ENCODE peak calls at places on chromosomes 5 and 9, in seven cellular contexts. One of them, this sample, is unnamed.

GRCh38 chr5:141260458-141261237 is 15.5 kb downstream of the PCDHB15 start:
- DNase-seq in keratinocyte: no peak
- DNase-seq in SK-N-SH: no peak
- DNase-seq in fibroblast of lung: peak
- DNase-seq in HCT116: no peak
- DNase-seq in IMR-90: peak
- DNase-seq in neuronal stem cell: peak
- DNase-seq in this sample: no peak

GRCh38 chr5:133884525-133885311 is 83.7 kb downstream of the C5orf15 start:
- DNase-seq in keratinocyte: no peak
- DNase-seq in SK-N-SH: no peak
- DNase-seq in fibroblast of lung: peak
- DNase-seq in HCT116: no peak
- DNase-seq in IMR-90: no peak
- DNase-seq in neuronal stem cell: no peak
- DNase-seq in this sample: no peak

GRCh38 chr5:173834070-173834771 is 53.9 kb upstream of the CPEB4 start:
- DNase-seq in keratinocyte: no peak
- DNase-seq in SK-N-SH: no peak
- DNase-seq in fibroblast of lung: no peak
- DNase-seq in HCT116: no peak
- DNase-seq in IMR-90: no peak
- DNase-seq in neuronal stem cell: no peak
- DNase-seq in this sample: no peak

GRCh38 chr9:129252937-129253819 is 75.1 kb upstream of the IER5L start:
- DNase-seq in keratinocyte: no peak
- DNase-seq in SK-N-SH: no peak
- DNase-seq in fibroblast of lung: no peak
- DNase-seq in HCT116: no peak
- DNase-seq in IMR-90: no peak
- DNase-seq in neuronal stem cell: no peak
- DNase-seq in this sample: no peak

GRCh38 chr9:87883990-87884389 is 1.3 kb downstream of the SPATA31E1 start:
- DNase-seq in keratinocyte: no peak
- DNase-seq in SK-N-SH: peak
- DNase-seq in fibroblast of lung: no peak
- DNase-seq in HCT116: no peak
- DNase-seq in IMR-90: no peak
- DNase-seq in neuronal stem cell: no peak
- DNase-seq in this sample: peak

GRCh38 chr5:139104577-139105271 is 93.4 kb downstream of the SIL1 start:
- DNase-seq in keratinocyte: no peak
- DNase-seq in SK-N-SH: no peak
- DNase-seq in fibroblast of lung: peak
- DNase-seq in HCT116: no peak
- DNase-seq in IMR-90: peak
- DNase-seq in neuronal stem cell: no peak
- DNase-seq in this sample: no peak

GRCh38 chr9:87813119-87813463 is 69.6 kb upstream of the SPATA31E1 start:
- DNase-seq in keratinocyte: no peak
- DNase-seq in SK-N-SH: no peak
- DNase-seq in fibroblast of lung: no peak
- DNase-seq in HCT116: no peak
- DNase-seq in IMR-90: no peak
- DNase-seq in neuronal stem cell: no peak
- DNase-seq in this sample: no peak

GRCh38 chr5:113562828-113563400 is 49.4 kb downstream of the YTHDC2 start:
- DNase-seq in keratinocyte: no peak
- DNase-seq in SK-N-SH: no peak
- DNase-seq in fibroblast of lung: no peak
- DNase-seq in HCT116: no peak
- DNase-seq in IMR-90: no peak
- DNase-seq in neuronal stem cell: no peak
- DNase-seq in this sample: no peak

GRCh38 chr5:172107606-172108005 is 80.4 kb downstream of the STK10 start:
- DNase-seq in keratinocyte: no peak
- DNase-seq in SK-N-SH: no peak
- DNase-seq in fibroblast of lung: peak
- DNase-seq in HCT116: no peak
- DNase-seq in IMR-90: peak
- DNase-seq in neuronal stem cell: no peak
- DNase-seq in this sample: no peak

GRCh38 chr9:129270903-129271431 is 92.9 kb upstream of the IER5L start:
- DNase-seq in keratinocyte: no peak
- DNase-seq in SK-N-SH: no peak
- DNase-seq in fibroblast of lung: peak
- DNase-seq in HCT116: no peak
- DNase-seq in IMR-90: peak
- DNase-seq in neuronal stem cell: no peak
- DNase-seq in this sample: no peak

GRCh38 chr5:151483176-151483575 is 35.8 kb downstream of the SLC36A1 start:
- DNase-seq in keratinocyte: no peak
- DNase-seq in SK-N-SH: no peak
- DNase-seq in fibroblast of lung: peak
- DNase-seq in HCT116: no peak
- DNase-seq in IMR-90: peak
- DNase-seq in neuronal stem cell: no peak
- DNase-seq in this sample: no peak

GRCh38 chr5:89255845-89256463 is 373.0 kb upstream of the MEF2C start:
- DNase-seq in keratinocyte: peak
- DNase-seq in SK-N-SH: no peak
- DNase-seq in fibroblast of lung: peak
- DNase-seq in HCT116: peak
- DNase-seq in IMR-90: peak
- DNase-seq in neuronal stem cell: no peak
- DNase-seq in this sample: no peak

GRCh38 chr9:69046723-69047122 is 11.2 kb downstream of the FXN start:
- DNase-seq in keratinocyte: no peak
- DNase-seq in SK-N-SH: no peak
- DNase-seq in fibroblast of lung: no peak
- DNase-seq in HCT116: no peak
- DNase-seq in IMR-90: no peak
- DNase-seq in neuronal stem cell: no peak
- DNase-seq in this sample: no peak

GRCh38 chr9:77175152-77175551 is 2.2 kb upstream of the VPS13A start:
- DNase-seq in keratinocyte: no peak
- DNase-seq in SK-N-SH: no peak
- DNase-seq in fibroblast of lung: no peak
- DNase-seq in HCT116: no peak
- DNase-seq in IMR-90: no peak
- DNase-seq in neuronal stem cell: no peak
- DNase-seq in this sample: no peak

GRCh38 chr5:40623480-40624420 is 56.0 kb upstream of the PTGER4 start:
- DNase-seq in keratinocyte: no peak
- DNase-seq in SK-N-SH: no peak
- DNase-seq in fibroblast of lung: no peak
- DNase-seq in HCT116: no peak
- DNase-seq in IMR-90: no peak
- DNase-seq in neuronal stem cell: no peak
- DNase-seq in this sample: no peak

GRCh38 chr9:15468113-15468512 is 42.7 kb downstream of the PSIP1 start:
- DNase-seq in keratinocyte: no peak
- DNase-seq in SK-N-SH: no peak
- DNase-seq in fibroblast of lung: peak
- DNase-seq in HCT116: no peak
- DNase-seq in IMR-90: peak
- DNase-seq in neuronal stem cell: no peak
- DNase-seq in this sample: no peak

GRCh38 chr5:77768978-77769377 is 7.2 kb downstream of the TBCA start:
- DNase-seq in keratinocyte: no peak
- DNase-seq in SK-N-SH: no peak
- DNase-seq in fibroblast of lung: no peak
- DNase-seq in HCT116: no peak
- DNase-seq in IMR-90: peak
- DNase-seq in neuronal stem cell: no peak
- DNase-seq in this sample: no peak

GRCh38 chr9:124079176-124079925 is 67.8 kb downstream of the LHX2 start:
- DNase-seq in keratinocyte: no peak
- DNase-seq in SK-N-SH: no peak
- DNase-seq in fibroblast of lung: peak
- DNase-seq in HCT116: no peak
- DNase-seq in IMR-90: peak
- DNase-seq in neuronal stem cell: no peak
- DNase-seq in this sample: peak

DNA sequence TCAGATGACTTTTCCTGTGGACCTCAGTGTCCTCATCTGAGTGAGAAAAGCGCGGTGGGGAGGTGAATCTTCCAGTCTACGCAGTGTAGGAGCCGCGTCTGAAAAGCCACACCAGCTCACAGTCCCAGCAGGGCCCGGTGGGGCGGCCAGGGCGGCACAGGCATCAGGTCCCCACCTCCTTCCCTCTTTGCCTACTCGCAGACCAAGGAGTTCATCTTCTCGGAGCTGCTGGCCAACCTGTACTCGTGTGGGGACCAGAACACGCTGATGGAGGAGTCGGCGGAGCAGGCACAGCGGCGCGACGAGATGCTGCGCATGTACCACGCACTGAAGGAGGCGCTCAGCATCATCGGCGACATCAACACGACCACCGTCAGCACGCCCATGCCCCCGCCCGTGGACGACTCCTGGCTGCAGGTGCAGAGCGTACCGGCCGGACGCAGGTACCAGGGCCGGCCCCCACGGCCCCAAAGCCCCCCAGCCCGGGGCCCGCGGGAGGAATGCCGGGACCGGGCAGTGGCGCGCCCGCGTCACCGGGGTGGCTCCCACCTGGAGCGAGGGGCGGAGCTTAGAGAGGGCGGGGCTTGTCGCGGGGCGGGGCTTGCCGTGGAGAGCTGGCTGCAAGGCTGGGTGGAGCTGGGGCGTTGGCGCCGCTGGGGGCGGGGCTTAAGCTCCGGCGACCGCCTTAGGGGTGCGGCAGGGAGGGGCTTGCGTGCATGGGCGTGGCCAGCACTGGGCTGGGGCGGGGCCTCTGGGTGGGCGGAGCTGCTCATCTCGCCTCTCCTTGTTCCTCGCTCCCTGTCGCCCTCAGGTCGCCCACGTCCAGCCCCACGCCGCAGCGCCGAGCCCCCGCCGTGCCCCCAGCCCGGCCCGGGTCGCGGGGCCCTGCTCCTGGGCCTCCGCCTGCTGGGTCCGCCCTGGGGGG is 25.6 kb downstream of the GOLGA2 start:
- DNase-seq in keratinocyte: peak
- DNase-seq in SK-N-SH: peak
- DNase-seq in fibroblast of lung: peak
- DNase-seq in HCT116: peak
- DNase-seq in IMR-90: peak
- DNase-seq in neuronal stem cell: peak
- DNase-seq in this sample: peak
- H3K9ac ChIP-seq in keratinocyte: peak
- H3K9ac ChIP-seq in SK-N-SH: no peak
- H3K9ac ChIP-seq in fibroblast of lung: no peak
- H3K9ac ChIP-seq in HCT116: peak
- H3K9ac ChIP-seq in IMR-90: no peak
- H3K9ac ChIP-seq in neuronal stem cell: peak
- H3K9ac ChIP-seq in this sample: no peak

GRCh38 chr5:149172709-149173505 is 31.6 kb downstream of the ABLIM3 start:
- DNase-seq in keratinocyte: no peak
- DNase-seq in SK-N-SH: no peak
- DNase-seq in fibroblast of lung: no peak
- DNase-seq in HCT116: no peak
- DNase-seq in IMR-90: no peak
- DNase-seq in neuronal stem cell: no peak
- DNase-seq in this sample: no peak
- H3K9ac ChIP-seq in keratinocyte: no peak
- H3K9ac ChIP-seq in SK-N-SH: peak
- H3K9ac ChIP-seq in fibroblast of lung: no peak
- H3K9ac ChIP-seq in HCT116: no peak
- H3K9ac ChIP-seq in IMR-90: no peak
- H3K9ac ChIP-seq in neuronal stem cell: no peak
- H3K9ac ChIP-seq in this sample: no peak

GRCh38 chr5:98770158-98770910 is 3.1 kb upstream of the RGMB start:
- DNase-seq in keratinocyte: no peak
- DNase-seq in SK-N-SH: peak
- DNase-seq in fibroblast of lung: peak
- DNase-seq in HCT116: no peak
- DNase-seq in IMR-90: peak
- DNase-seq in neuronal stem cell: no peak
- DNase-seq in this sample: no peak

GRCh38 chr5:98769006-98769255 is 4.5 kb upstream of the RGMB start:
- DNase-seq in keratinocyte: no peak
- DNase-seq in SK-N-SH: peak
- DNase-seq in fibroblast of lung: no peak
- DNase-seq in HCT116: no peak
- DNase-seq in IMR-90: no peak
- DNase-seq in neuronal stem cell: no peak
- DNase-seq in this sample: no peak

GRCh38 chr5:98767563-98767962 is 5.9 kb upstream of the RGMB start:
- DNase-seq in keratinocyte: no peak
- DNase-seq in SK-N-SH: no peak
- DNase-seq in fibroblast of lung: no peak
- DNase-seq in HCT116: no peak
- DNase-seq in IMR-90: peak
- DNase-seq in neuronal stem cell: peak
- DNase-seq in this sample: no peak

GRCh38 chr5:98769256-98770157 is 4.0 kb upstream of the RGMB start:
- DNase-seq in keratinocyte: no peak
- DNase-seq in SK-N-SH: peak
- DNase-seq in fibroblast of lung: peak
- DNase-seq in HCT116: no peak
- DNase-seq in IMR-90: peak
- DNase-seq in neuronal stem cell: peak
- DNase-seq in this sample: no peak

DNA sequence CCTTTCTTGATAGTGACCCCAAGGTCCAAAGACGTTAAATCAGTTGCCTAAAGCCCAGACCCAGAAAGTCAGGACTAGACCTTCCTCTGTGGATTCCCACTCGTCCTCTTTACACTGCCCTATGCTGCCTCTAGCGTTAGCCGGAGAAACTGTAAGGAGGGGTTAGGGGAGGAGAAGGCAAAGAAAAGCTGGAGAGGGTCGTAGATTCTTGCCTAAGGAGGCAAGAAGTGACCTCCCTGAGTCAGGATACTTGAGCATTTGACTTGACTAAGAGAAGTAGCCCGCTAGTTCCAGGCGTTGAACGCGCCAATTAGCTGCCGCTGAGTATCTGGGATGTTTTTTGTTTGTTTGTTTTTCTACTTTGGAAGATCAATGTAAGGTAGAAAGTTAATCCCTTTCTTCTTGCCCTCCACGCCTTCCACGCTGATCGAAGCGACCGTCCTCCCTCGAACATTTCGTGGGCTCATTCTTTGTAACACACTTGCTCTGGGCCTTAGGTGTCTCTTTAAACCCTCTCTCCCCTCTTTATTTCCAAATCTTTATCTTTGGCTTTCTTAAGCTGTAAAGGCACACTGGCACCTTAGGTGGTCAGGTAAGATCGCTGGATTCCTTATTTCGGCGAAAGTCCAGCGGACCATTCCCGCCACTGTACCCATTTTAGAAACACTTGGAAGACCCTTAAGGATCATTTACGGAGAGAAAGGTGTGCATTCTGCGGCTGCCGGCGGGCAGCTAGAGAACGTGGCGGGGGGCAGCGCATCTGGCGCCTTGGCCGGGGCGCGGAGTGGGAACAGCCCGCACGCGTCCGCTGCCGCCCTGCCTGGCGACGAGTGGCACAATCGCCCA is 5.1 kb upstream of the RGMB start:
- DNase-seq in keratinocyte: no peak
- DNase-seq in SK-N-SH: peak
- DNase-seq in fibroblast of lung: peak
- DNase-seq in HCT116: no peak
- DNase-seq in IMR-90: peak
- DNase-seq in neuronal stem cell: peak
- DNase-seq in this sample: no peak
- H3K9ac ChIP-seq in keratinocyte: peak
- H3K9ac ChIP-seq in SK-N-SH: peak
- H3K9ac ChIP-seq in fibroblast of lung: peak
- H3K9ac ChIP-seq in HCT116: peak
- H3K9ac ChIP-seq in IMR-90: peak
- H3K9ac ChIP-seq in neuronal stem cell: peak
- H3K9ac ChIP-seq in this sample: peak

GRCh38 chr9:35517136-35517535 is 27.2 kb downstream of the RUSC2 start:
- DNase-seq in keratinocyte: no peak
- DNase-seq in SK-N-SH: no peak
- DNase-seq in fibroblast of lung: peak
- DNase-seq in HCT116: no peak
- DNase-seq in IMR-90: peak
- DNase-seq in neuronal stem cell: no peak
- DNase-seq in this sample: no peak
- H3K9ac ChIP-seq in keratinocyte: peak
- H3K9ac ChIP-seq in SK-N-SH: peak
- H3K9ac ChIP-seq in fibroblast of lung: peak
- H3K9ac ChIP-seq in HCT116: peak
- H3K9ac ChIP-seq in IMR-90: peak
- H3K9ac ChIP-seq in neuronal stem cell: no peak
- H3K9ac ChIP-seq in this sample: no peak